ENCODE peak calls at places on chromosome 4, in nine cellular contexts. One of them, this sample, is unnamed.

GRCh38 chr4:150769845-150770244 is 187.9 kb downstream of the MAB21L2 start:
- DNase-seq in heart left ventricle: no peak
- DNase-seq in hepatocyte: no peak
- DNase-seq in cardiac muscle cell: no peak
- DNase-seq in ovary: no peak
- DNase-seq in left ventricle myocardium inferior: no peak
- DNase-seq in body of pancreas: no peak
- DNase-seq in HepG2: no peak
- DNase-seq in lung: no peak
- DNase-seq in this sample: no peak

GRCh38 chr4:17823871-17824669 is 13.3 kb downstream of the NCAPG start:
- DNase-seq in heart left ventricle: no peak
- DNase-seq in hepatocyte: no peak
- DNase-seq in cardiac muscle cell: no peak
- DNase-seq in ovary: no peak
- DNase-seq in left ventricle myocardium inferior: no peak
- DNase-seq in body of pancreas: no peak
- DNase-seq in HepG2: no peak
- DNase-seq in lung: no peak
- DNase-seq in this sample: no peak

GRCh38 chr4:186693159-186693815 is 30.4 kb downstream of the FAT1 start:
- DNase-seq in heart left ventricle: peak; percentile 68
- DNase-seq in hepatocyte: no peak
- DNase-seq in cardiac muscle cell: peak; percentile 86
- DNase-seq in ovary: peak; percentile 33
- DNase-seq in left ventricle myocardium inferior: peak; percentile 45
- DNase-seq in body of pancreas: peak; percentile 85
- DNase-seq in HepG2: no peak
- DNase-seq in lung: peak; percentile 78
- DNase-seq in this sample: peak; percentile 66

GRCh38 chr4:88414755-88415154 is 36.1 kb downstream of the HERC6 start:
- DNase-seq in heart left ventricle: no peak
- DNase-seq in hepatocyte: no peak
- DNase-seq in cardiac muscle cell: no peak
- DNase-seq in ovary: no peak
- DNase-seq in left ventricle myocardium inferior: no peak
- DNase-seq in body of pancreas: no peak
- DNase-seq in HepG2: no peak
- DNase-seq in lung: no peak
- DNase-seq in this sample: no peak

GRCh38 chr4:40858946-40859345 is 109.2 kb downstream of the NSUN7 start:
- DNase-seq in heart left ventricle: no peak
- DNase-seq in hepatocyte: no peak
- DNase-seq in cardiac muscle cell: no peak
- DNase-seq in ovary: no peak
- DNase-seq in left ventricle myocardium inferior: no peak
- DNase-seq in body of pancreas: no peak
- DNase-seq in HepG2: no peak
- DNase-seq in lung: no peak
- DNase-seq in this sample: no peak

GRCh38 chr4:77538574-77539157 is 67.0 kb upstream of the CXCL13 start:
- DNase-seq in heart left ventricle: no peak
- DNase-seq in hepatocyte: peak; percentile 36
- DNase-seq in cardiac muscle cell: peak; percentile 75
- DNase-seq in ovary: no peak
- DNase-seq in left ventricle myocardium inferior: no peak
- DNase-seq in body of pancreas: peak; percentile 70
- DNase-seq in HepG2: peak; percentile 12
- DNase-seq in lung: peak; percentile 42
- DNase-seq in this sample: no peak

GRCh38 chr4:2744576-2745270 is 11.4 kb downstream of the TNIP2 start:
- DNase-seq in heart left ventricle: no peak
- DNase-seq in hepatocyte: no peak
- DNase-seq in cardiac muscle cell: no peak
- DNase-seq in ovary: no peak
- DNase-seq in left ventricle myocardium inferior: no peak
- DNase-seq in body of pancreas: no peak
- DNase-seq in HepG2: no peak
- DNase-seq in lung: no peak
- DNase-seq in this sample: peak; percentile 34

GRCh38 chr4:87620491-87620890 is 12.2 kb downstream of the DSPP start:
- DNase-seq in heart left ventricle: no peak
- DNase-seq in hepatocyte: no peak
- DNase-seq in cardiac muscle cell: no peak
- DNase-seq in ovary: no peak
- DNase-seq in left ventricle myocardium inferior: no peak
- DNase-seq in body of pancreas: no peak
- DNase-seq in HepG2: no peak
- DNase-seq in lung: no peak
- DNase-seq in this sample: no peak

GRCh38 chr4:180333156-180333555 is 1910.0 kb upstream of the TENM3 start:
- DNase-seq in heart left ventricle: no peak
- DNase-seq in hepatocyte: no peak
- DNase-seq in cardiac muscle cell: no peak
- DNase-seq in ovary: no peak
- DNase-seq in left ventricle myocardium inferior: no peak
- DNase-seq in body of pancreas: no peak
- DNase-seq in HepG2: no peak
- DNase-seq in lung: no peak
- DNase-seq in this sample: no peak

GRCh38 chr4:40723728-40724127 is 26.0 kb upstream of the NSUN7 start:
- DNase-seq in heart left ventricle: no peak
- DNase-seq in hepatocyte: no peak
- DNase-seq in cardiac muscle cell: no peak
- DNase-seq in ovary: no peak
- DNase-seq in left ventricle myocardium inferior: no peak
- DNase-seq in body of pancreas: no peak
- DNase-seq in HepG2: no peak
- DNase-seq in lung: no peak
- DNase-seq in this sample: no peak

GRCh38 chr4:76550966-76551780 is 116.1 kb downstream of the SHROOM3 start:
- DNase-seq in heart left ventricle: no peak
- DNase-seq in hepatocyte: no peak
- DNase-seq in cardiac muscle cell: peak; percentile 57
- DNase-seq in ovary: no peak
- DNase-seq in left ventricle myocardium inferior: no peak
- DNase-seq in body of pancreas: no peak
- DNase-seq in HepG2: no peak
- DNase-seq in lung: no peak
- DNase-seq in this sample: no peak

GRCh38 chr4:15751155-15751554 is 27.0 kb upstream of the CD38 start:
- DNase-seq in heart left ventricle: no peak
- DNase-seq in hepatocyte: no peak
- DNase-seq in cardiac muscle cell: no peak
- DNase-seq in ovary: no peak
- DNase-seq in left ventricle myocardium inferior: no peak
- DNase-seq in body of pancreas: no peak
- DNase-seq in HepG2: no peak
- DNase-seq in lung: no peak
- DNase-seq in this sample: no peak

GRCh38 chr4:162485486-162485885 is 321.7 kb upstream of the FSTL5 start:
- DNase-seq in heart left ventricle: no peak
- DNase-seq in hepatocyte: no peak
- DNase-seq in cardiac muscle cell: no peak
- DNase-seq in ovary: no peak
- DNase-seq in left ventricle myocardium inferior: no peak
- DNase-seq in body of pancreas: no peak
- DNase-seq in HepG2: no peak
- DNase-seq in lung: no peak
- DNase-seq in this sample: no peak

GRCh38 chr4:155042014-155042413 is 166.4 kb upstream of the NPY2R start:
- DNase-seq in heart left ventricle: no peak
- DNase-seq in hepatocyte: no peak
- DNase-seq in cardiac muscle cell: peak; percentile 60
- DNase-seq in ovary: no peak
- DNase-seq in left ventricle myocardium inferior: no peak
- DNase-seq in body of pancreas: no peak
- DNase-seq in HepG2: no peak
- DNase-seq in lung: no peak
- DNase-seq in this sample: no peak

GRCh38 chr4:41624765-41625164 is 86.8 kb downstream of the LIMCH1 start:
- DNase-seq in heart left ventricle: no peak
- DNase-seq in hepatocyte: no peak
- DNase-seq in cardiac muscle cell: no peak
- DNase-seq in ovary: no peak
- DNase-seq in left ventricle myocardium inferior: no peak
- DNase-seq in body of pancreas: no peak
- DNase-seq in HepG2: no peak
- DNase-seq in lung: no peak
- DNase-seq in this sample: no peak

GRCh38 chr4:168932138-168932537 is 77.9 kb downstream of the CBR4 start:
- DNase-seq in heart left ventricle: no peak
- DNase-seq in hepatocyte: no peak
- DNase-seq in cardiac muscle cell: no peak
- DNase-seq in ovary: no peak
- DNase-seq in left ventricle myocardium inferior: no peak
- DNase-seq in body of pancreas: no peak
- DNase-seq in HepG2: no peak
- DNase-seq in lung: no peak
- DNase-seq in this sample: no peak

GRCh38 chr4:85879518-85879917 is 404.6 kb downstream of the ARHGAP24 start:
- DNase-seq in heart left ventricle: no peak
- DNase-seq in hepatocyte: no peak
- DNase-seq in cardiac muscle cell: no peak
- DNase-seq in ovary: no peak
- DNase-seq in left ventricle myocardium inferior: no peak
- DNase-seq in body of pancreas: no peak
- DNase-seq in HepG2: no peak
- DNase-seq in lung: no peak
- DNase-seq in this sample: no peak

GRCh38 chr4:3683077-3683743 is 83.0 kb upstream of the ADRA2C start:
- DNase-seq in heart left ventricle: peak; percentile 51
- DNase-seq in hepatocyte: no peak
- DNase-seq in cardiac muscle cell: no peak
- DNase-seq in ovary: no peak
- DNase-seq in left ventricle myocardium inferior: no peak
- DNase-seq in body of pancreas: no peak
- DNase-seq in HepG2: no peak
- DNase-seq in lung: no peak
- DNase-seq in this sample: peak; percentile 40

GRCh38 chr4:26069218-26069617 is 155.2 kb downstream of the SMIM20 start:
- DNase-seq in heart left ventricle: no peak
- DNase-seq in hepatocyte: no peak
- DNase-seq in cardiac muscle cell: peak; percentile 48
- DNase-seq in ovary: no peak
- DNase-seq in left ventricle myocardium inferior: no peak
- DNase-seq in body of pancreas: no peak
- DNase-seq in HepG2: peak; percentile 6
- DNase-seq in lung: no peak
- DNase-seq in this sample: no peak

GRCh38 chr4:119897260-119897659 is 169.4 kb downstream of the MAD2L1 start:
- DNase-seq in heart left ventricle: no peak
- DNase-seq in hepatocyte: no peak
- DNase-seq in cardiac muscle cell: no peak
- DNase-seq in ovary: no peak
- DNase-seq in left ventricle myocardium inferior: no peak
- DNase-seq in body of pancreas: no peak
- DNase-seq in HepG2: no peak
- DNase-seq in lung: no peak
- DNase-seq in this sample: no peak

GRCh38 chr4:186134254-186134653 is 29.8 kb downstream of the FAM149A start:
- DNase-seq in heart left ventricle: no peak
- DNase-seq in hepatocyte: no peak
- DNase-seq in cardiac muscle cell: no peak
- DNase-seq in ovary: no peak
- DNase-seq in left ventricle myocardium inferior: no peak
- DNase-seq in body of pancreas: no peak
- DNase-seq in HepG2: no peak
- DNase-seq in lung: no peak
- DNase-seq in this sample: no peak

GRCh38 chr4:48305508-48305907 is 35.8 kb upstream of the SLAIN2 start:
- DNase-seq in heart left ventricle: no peak
- DNase-seq in hepatocyte: no peak
- DNase-seq in cardiac muscle cell: no peak
- DNase-seq in ovary: no peak
- DNase-seq in left ventricle myocardium inferior: no peak
- DNase-seq in body of pancreas: no peak
- DNase-seq in HepG2: no peak
- DNase-seq in lung: no peak
- DNase-seq in this sample: no peak

GRCh38 chr4:140103676-140104075 is 50.3 kb downstream of the MAML3 start:
- DNase-seq in heart left ventricle: no peak
- DNase-seq in hepatocyte: no peak
- DNase-seq in cardiac muscle cell: peak; percentile 60
- DNase-seq in ovary: no peak
- DNase-seq in left ventricle myocardium inferior: no peak
- DNase-seq in body of pancreas: no peak
- DNase-seq in HepG2: no peak
- DNase-seq in lung: no peak
- DNase-seq in this sample: no peak
- H3K27me3 ChIP-seq in heart left ventricle: no peaks in the 10 kb centered on the region
- H3K27me3 ChIP-seq in hepatocyte: no peaks in the 10 kb centered on the region
- H3K27me3 ChIP-seq in cardiac muscle cell: no peaks in the 10 kb centered on the region
- H3K27me3 ChIP-seq in ovary: no peaks in the 10 kb centered on the region
- H3K27me3 ChIP-seq in left ventricle myocardium inferior: no peaks in the 10 kb centered on the region
- H3K27me3 ChIP-seq in body of pancreas: no peaks in the 10 kb centered on the region
- H3K27me3 ChIP-seq in HepG2: no peaks in the 10 kb centered on the region
- H3K27me3 ChIP-seq in lung: no peaks in the 10 kb centered on the region
- H3K27me3 ChIP-seq in this sample: no peaks in the 10 kb centered on the region

GRCh38 chr4:128279624-128280225 is 7.9 kb downstream of the PGRMC2 start:
- DNase-seq in heart left ventricle: no peak
- DNase-seq in hepatocyte: no peak
- DNase-seq in cardiac muscle cell: peak; percentile 52
- DNase-seq in ovary: no peak
- DNase-seq in left ventricle myocardium inferior: no peak
- DNase-seq in body of pancreas: no peak
- DNase-seq in HepG2: no peak
- DNase-seq in lung: no peak
- DNase-seq in this sample: no peak
- H3K27ac ChIP-seq in heart left ventricle: peak overlapping the region; percentile 4
- H3K27ac ChIP-seq in hepatocyte: no peak overlapping the region
- H3K27ac ChIP-seq in cardiac muscle cell: no peak overlapping the region
- H3K27ac ChIP-seq in ovary: no peak overlapping the region
- H3K27ac ChIP-seq in left ventricle myocardium inferior: peak overlapping the region; percentile 19
- H3K27ac ChIP-seq in body of pancreas: no peak overlapping the region
- H3K27ac ChIP-seq in HepG2: no peak overlapping the region
- H3K27ac ChIP-seq in lung: no peak overlapping the region
- H3K27ac ChIP-seq in this sample: no peak overlapping the region

DNA sequence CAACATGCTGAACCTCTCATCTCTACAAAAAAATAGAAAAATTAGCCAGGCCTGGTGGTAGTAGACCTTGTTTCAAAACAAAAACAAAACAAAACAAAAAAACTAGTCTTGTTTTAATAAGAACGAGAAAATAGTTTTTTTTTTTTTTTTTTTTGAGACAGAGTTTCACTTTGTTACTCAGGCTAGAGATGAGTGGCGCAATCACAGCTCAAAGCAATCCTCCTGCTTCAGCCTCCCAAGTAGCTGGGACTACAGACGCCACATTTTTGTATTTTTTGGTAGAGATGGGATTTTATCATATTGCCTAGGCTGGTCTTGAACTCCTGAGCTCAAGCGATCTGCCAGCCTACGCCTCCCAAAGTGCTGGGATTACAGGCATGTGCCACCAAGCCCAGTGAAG is 47.7 kb upstream of the UGDH start:
- DNase-seq in heart left ventricle: no peak
- DNase-seq in hepatocyte: no peak
- DNase-seq in cardiac muscle cell: peak; percentile 22
- DNase-seq in ovary: no peak
- DNase-seq in left ventricle myocardium inferior: no peak
- DNase-seq in body of pancreas: no peak
- DNase-seq in HepG2: no peak
- DNase-seq in lung: no peak
- DNase-seq in this sample: no peak
- TF ChIP-seq CTCF in heart left ventricle: no peak
- TF ChIP-seq CTCF in hepatocyte: no peak
- TF ChIP-seq CTCF in cardiac muscle cell: no peak
- TF ChIP-seq CTCF in ovary: no peak
- TF ChIP-seq CTCF in left ventricle myocardium inferior: no peak
- TF ChIP-seq CTCF in body of pancreas: no peak
- TF ChIP-seq CTCF in HepG2: no peak
- TF ChIP-seq CTCF in lung: no peak
- TF ChIP-seq CTCF in this sample: no peak

GRCh38 chr4:158915683-158916241 is 146.9 kb downstream of the FNIP2 start:
- DNase-seq in heart left ventricle: no peak
- DNase-seq in hepatocyte: no peak
- DNase-seq in cardiac muscle cell: no peak
- DNase-seq in ovary: no peak
- DNase-seq in left ventricle myocardium inferior: no peak
- DNase-seq in body of pancreas: no peak
- DNase-seq in HepG2: no peak
- DNase-seq in lung: no peak
- DNase-seq in this sample: no peak
- H3K27me3 ChIP-seq in heart left ventricle: no peaks in the 10 kb centered on the region
- H3K27me3 ChIP-seq in hepatocyte: no peaks in the 10 kb centered on the region
- H3K27me3 ChIP-seq in cardiac muscle cell: no peaks in the 10 kb centered on the region
- H3K27me3 ChIP-seq in ovary: no peaks in the 10 kb centered on the region
- H3K27me3 ChIP-seq in left ventricle myocardium inferior: no peaks in the 10 kb centered on the region
- H3K27me3 ChIP-seq in body of pancreas: no peaks in the 10 kb centered on the region
- H3K27me3 ChIP-seq in HepG2: no peaks in the 10 kb centered on the region
- H3K27me3 ChIP-seq in lung: no peaks in the 10 kb centered on the region
- H3K27me3 ChIP-seq in this sample: no peaks in the 10 kb centered on the region